ENCODE peak calls at places on chromosomes 7 and 10, in eight cellular contexts. P is natural killer cell, X is HCT116, H is PC-9, B is lower leg skin, F is endothelial cell, J is esophagus squamous epithelium, W is Peyer's patch. K is an unnamed sample.

GRCh38 chr7:112202819-112203218 is 3.4 kb downstream of the DOCK4 start:
- DNase-seq in W (peak), J (no peak), P (no peak), F (no peak), X (no peak), H (no peak), B (no peak), K (peak)

GRCh38 chr10:13206546-13207443 is 27.4 kb downstream of the UCMA start:
- DNase-seq in F (peak), J (no peak), X (peak), W (no peak), P (no peak), H (no peak), B (no peak), K (no peak)

GRCh38 chr7:64187408-64187807 is 19.6 kb upstream of the ZNF735 start:
- DNase-seq in H (no peak), B (no peak), W (no peak), X (no peak), F (no peak), J (no peak), P (no peak), K (no peak)

GRCh38 chr7:132080467-132080866 is 495.8 kb downstream of the PLXNA4 start:
- DNase-seq in W (peak), P (no peak), X (no peak), F (no peak), H (no peak), J (no peak), B (no peak), K (no peak)

GRCh38 chr7:137539111-137539715 is 195.7 kb upstream of the PTN start:
- DNase-seq in P (no peak), J (no peak), W (no peak), H (peak), X (no peak), F (no peak), B (no peak), K (no peak)

GRCh38 chr7:79548616-79549206 is 95.2 kb upstream of the MAGI2 start:
- DNase-seq in J (no peak), P (no peak), X (no peak), W (no peak), F (no peak), B (no peak), H (no peak), K (no peak)

GRCh38 chr10:101226506-101226887 is 2.8 kb downstream of the LBX1 start:
- DNase-seq in X (no peak), J (no peak), P (no peak), W (no peak), B (no peak), F (no peak), H (no peak), K (no peak)

GRCh38 chr10:50540069-50540825 is 83.5 kb downstream of the SGMS1 start:
- DNase-seq in X (no peak), P (no peak), F (no peak), B (no peak), J (no peak), W (no peak), H (no peak), K (no peak)

GRCh38 chr7:54339074-54339473 is 203.1 kb upstream of the VSTM2A start:
- DNase-seq in P (no peak), X (no peak), J (no peak), W (no peak), B (no peak), H (no peak), F (no peak), K (no peak)

GRCh38 chr10:78255796-78256638 is 222.4 kb downstream of the RPS24 start:
- DNase-seq in X (peak), F (no peak), B (peak), J (no peak), W (no peak), H (peak), P (no peak), K (peak)

GRCh38 chr10:11546581-11546980 is 64.9 kb downstream of the USP6NL start:
- DNase-seq in X (no peak), B (no peak), W (no peak), P (no peak), F (no peak), H (no peak), J (no peak), K (no peak)

GRCh38 chr10:68700193-68700592 is 20.8 kb upstream of the CCAR1 start:
- DNase-seq in X (no peak), W (no peak), P (no peak), F (no peak), B (no peak), J (no peak), H (no peak), K (no peak)

GRCh38 chr7:98420966-98421612 is 20.2 kb upstream of the BAIAP2L1 start:
- DNase-seq in H (peak), B (no peak), J (no peak), P (peak), W (peak), F (peak), X (peak), K (peak)

GRCh38 chr7:101681170-101682007 is 52.3 kb upstream of the MYL10 start:
- DNase-seq in F (no peak), B (peak), X (peak), W (no peak), P (no peak), J (no peak), H (peak), K (peak)

GRCh38 chr7:70416611-70417010 is 715.3 kb upstream of the GALNT17 start:
- DNase-seq in X (no peak), B (no peak), W (no peak), F (no peak), J (no peak), H (no peak), P (no peak), K (no peak)

GRCh38 chr7:70414368-70414767 is 717.6 kb upstream of the GALNT17 start:
- DNase-seq in P (no peak), B (no peak), F (no peak), W (no peak), X (no peak), H (no peak), J (no peak), K (no peak)

GRCh38 chr7:70417061-70417655 is 714.8 kb upstream of the GALNT17 start:
- DNase-seq in P (no peak), H (no peak), F (no peak), B (peak), J (no peak), W (no peak), X (no peak), K (no peak)

GRCh38 chr7:70419816-70420215 is 712.1 kb upstream of the GALNT17 start:
- DNase-seq in X (no peak), W (no peak), F (no peak), J (no peak), B (no peak), H (no peak), P (no peak), K (no peak)

DNA sequence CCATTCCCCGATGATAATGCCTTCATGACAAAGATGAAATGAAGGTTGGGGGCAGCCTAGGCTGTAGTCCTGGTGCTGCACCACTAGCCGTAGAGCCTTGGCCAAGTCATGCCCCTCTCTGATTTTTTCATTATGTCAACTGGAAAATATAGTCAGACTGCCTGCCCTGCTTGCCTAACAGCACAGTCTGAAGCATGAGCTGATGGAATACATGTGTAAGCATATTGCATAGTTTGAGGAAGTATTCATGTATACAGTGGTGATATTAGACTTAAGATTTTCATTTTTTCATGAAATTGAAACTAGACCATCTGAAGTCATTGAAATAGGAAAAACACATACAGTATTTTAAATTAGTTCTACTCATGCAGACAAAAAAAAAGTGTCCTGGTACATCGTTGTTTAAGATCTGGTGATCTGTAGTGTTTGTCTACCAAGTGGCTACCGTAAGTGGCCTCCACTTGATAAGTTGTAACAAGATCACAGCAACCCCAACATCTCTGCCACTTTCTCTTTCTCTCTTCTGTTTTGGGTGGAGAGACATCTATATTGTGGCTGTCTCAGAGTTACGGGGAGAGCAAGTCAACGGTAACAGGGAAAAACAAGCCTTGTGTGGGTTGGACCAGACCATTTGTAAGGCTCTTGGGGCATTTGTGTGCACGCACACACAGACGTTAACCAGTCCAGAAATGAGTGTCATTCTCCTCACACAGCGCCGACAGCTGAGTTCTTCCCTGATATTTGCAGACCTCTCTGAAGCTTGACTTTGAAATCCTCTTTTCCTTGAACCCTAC is 716.6 kb upstream of the GALNT17 start:
- DNase-seq in J (no peak), F (no peak), H (no peak), P (no peak), X (no peak), B (no peak), W (no peak), K (no peak)
- TF ChIP-seq CTCF in J (no peak), F (no peak), H (no peak), P (no peak), X (no peak), B (no peak), W (no peak), K (no peak)

GRCh38 chr7:105057472-105057871 is 43.5 kb downstream of the KMT2E start:
- DNase-seq in P (no peak), W (no peak), X (no peak), H (no peak), J (no peak), F (no peak), B (no peak), K (no peak)
- TF ChIP-seq CTCF in P (no peak), W (no peak), X (no peak), H (no peak), J (no peak), F (no peak), B (no peak), K (no peak)

DNA sequence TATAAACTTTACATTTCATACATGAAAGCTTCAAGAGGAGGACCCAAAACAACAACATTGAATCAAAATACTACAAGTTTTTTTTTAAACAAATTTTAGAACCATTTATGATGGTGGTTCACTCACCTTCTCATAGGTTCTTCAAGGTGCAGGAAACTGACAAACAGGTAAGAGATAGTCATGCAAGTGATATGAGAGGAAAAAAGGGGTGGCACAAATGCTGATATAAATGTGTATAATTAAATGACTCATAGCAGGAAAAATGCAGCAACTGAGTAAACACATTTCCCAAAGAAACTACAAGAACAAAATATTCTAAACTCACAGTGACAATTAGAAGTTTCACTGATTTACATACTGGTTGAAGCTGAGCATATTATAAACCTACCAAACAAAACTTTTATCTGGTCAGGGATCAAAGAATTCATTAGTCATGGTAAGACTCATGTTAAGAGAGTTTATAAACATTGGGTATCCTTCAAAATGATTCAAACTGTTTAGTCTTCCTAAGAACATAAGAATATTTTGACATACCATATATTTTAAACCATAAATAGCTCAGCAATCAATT is 14.1 kb downstream of the ZWINT start:
- DNase-seq in J (no peak), H (no peak), W (no peak), P (no peak), F (no peak), B (no peak), X (no peak), K (no peak)
- TF ChIP-seq CTCF in J (no peak), H (no peak), W (no peak), P (no peak), F (no peak), B (no peak), X (no peak), K (no peak)

GRCh38 chr10:88693392-88694020 is 12.5 kb upstream of the LIPK start:
- DNase-seq in B (no peak), F (no peak), X (no peak), H (no peak), J (no peak), P (no peak), W (no peak), K (no peak)

GRCh38 chr10:88689366-88689765 is 16.7 kb upstream of the LIPK start:
- DNase-seq in B (no peak), W (no peak), J (no peak), H (no peak), X (no peak), F (no peak), P (no peak), K (no peak)

GRCh38 chr10:88682491-88682890 is 18.2 kb downstream of the LIPF start:
- DNase-seq in J (no peak), B (no peak), P (no peak), W (no peak), H (no peak), X (no peak), F (no peak), K (no peak)

DNA sequence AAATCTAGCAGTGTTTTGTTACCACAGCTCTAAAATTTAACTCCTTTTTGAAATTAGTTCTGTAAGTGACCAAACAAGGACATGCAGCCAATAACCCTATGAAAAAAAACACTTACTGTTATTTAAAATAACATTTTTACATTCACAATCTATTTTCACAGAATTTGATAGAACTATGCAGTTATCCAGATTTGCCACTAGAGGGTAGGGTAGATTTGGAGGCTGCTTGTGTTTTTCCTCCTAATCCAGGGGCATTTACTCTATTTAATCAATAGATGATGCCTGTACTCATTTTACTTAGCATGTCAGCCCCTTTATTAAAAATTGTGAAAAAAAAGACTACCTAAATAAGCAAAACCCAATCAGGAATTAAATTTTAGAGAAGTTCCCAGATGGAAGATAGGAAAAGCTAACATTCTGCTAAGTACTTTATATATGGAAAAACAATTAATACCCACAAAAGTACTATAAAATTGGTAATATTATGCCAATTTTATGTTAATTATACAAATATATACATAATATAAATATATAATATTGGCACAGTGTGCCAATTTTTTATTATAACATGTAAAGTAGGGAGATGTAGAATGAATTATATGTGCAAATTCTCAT is 18.1 kb upstream of the LIPK start:
- DNase-seq in P (no peak), X (peak), J (no peak), W (no peak), B (no peak), F (no peak), H (no peak), K (no peak)
- TF ChIP-seq CTCF in P (peak), X (peak), J (peak), W (peak), B (no peak), F (peak), H (peak), K (peak)

GRCh38 chr7:75967573-75967997 is 26.8 kb downstream of the TMEM120A start:
- DNase-seq in X (no peak), P (no peak), W (no peak), J (no peak), B (no peak), H (no peak), F (peak), K (no peak)
- TF ChIP-seq CTCF in X (no peak), P (no peak), W (no peak), J (no peak), B (no peak), H (no peak), F (no peak), K (no peak)

GRCh38 chr10:43255644-43256431 is 11.0 kb downstream of the RASGEF1A start:
- DNase-seq in B (peak), P (peak), H (no peak), J (no peak), F (peak), X (peak), W (peak), K (no peak)
- TF ChIP-seq CTCF in B (no peak), P (peak), H (peak), J (no peak), F (peak), X (peak), W (no peak), K (peak)

GRCh38 chr7:142909921-142910521 is 23.5 kb downstream of the TRPV5 start:
- DNase-seq in J (no peak), F (no peak), W (no peak), H (no peak), X (no peak), B (no peak), P (no peak), K (no peak)
- TF ChIP-seq CTCF in J (no peak), F (no peak), W (no peak), H (no peak), X (no peak), B (no peak), P (no peak), K (no peak)

GRCh38 chr7:119175916-119176627 is 951.6 kb downstream of the ANKRD7 start:
- DNase-seq in P (no peak), W (peak), X (peak), F (peak), H (peak), B (no peak), J (no peak), K (no peak)
- TF ChIP-seq CTCF in P (no peak), W (no peak), X (peak), F (peak), H (peak), B (no peak), J (peak), K (peak)

DNA sequence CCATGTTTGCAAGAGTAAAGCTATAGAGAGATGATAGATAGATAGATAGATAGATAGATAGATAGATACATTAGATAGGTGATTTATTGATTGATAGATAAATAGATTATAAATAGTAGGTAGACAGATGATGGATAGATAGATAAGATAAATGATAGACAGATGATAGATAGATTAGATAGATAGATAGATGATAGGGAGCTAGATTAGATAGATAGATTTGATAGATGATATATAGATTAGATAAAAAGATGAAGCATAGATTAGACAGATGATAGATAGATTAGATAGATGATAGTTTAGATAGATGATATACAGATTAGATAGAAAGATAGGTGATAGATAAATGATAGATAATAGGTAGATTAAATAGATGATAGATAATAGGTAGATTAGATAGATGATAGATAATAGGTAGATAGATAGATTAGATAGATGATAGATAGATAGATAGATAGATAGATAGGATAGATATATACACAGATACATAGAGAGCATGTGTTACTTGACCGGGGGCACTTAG is 243.3 kb upstream of the FOXK1 start:
- DNase-seq in F (no peak), H (no peak), J (no peak), B (no peak), W (no peak), X (no peak), P (no peak), K (no peak)
- TF ChIP-seq CTCF in F (no peak), H (no peak), J (no peak), B (no peak), W (no peak), X (no peak), P (no peak), K (no peak)

DNA sequence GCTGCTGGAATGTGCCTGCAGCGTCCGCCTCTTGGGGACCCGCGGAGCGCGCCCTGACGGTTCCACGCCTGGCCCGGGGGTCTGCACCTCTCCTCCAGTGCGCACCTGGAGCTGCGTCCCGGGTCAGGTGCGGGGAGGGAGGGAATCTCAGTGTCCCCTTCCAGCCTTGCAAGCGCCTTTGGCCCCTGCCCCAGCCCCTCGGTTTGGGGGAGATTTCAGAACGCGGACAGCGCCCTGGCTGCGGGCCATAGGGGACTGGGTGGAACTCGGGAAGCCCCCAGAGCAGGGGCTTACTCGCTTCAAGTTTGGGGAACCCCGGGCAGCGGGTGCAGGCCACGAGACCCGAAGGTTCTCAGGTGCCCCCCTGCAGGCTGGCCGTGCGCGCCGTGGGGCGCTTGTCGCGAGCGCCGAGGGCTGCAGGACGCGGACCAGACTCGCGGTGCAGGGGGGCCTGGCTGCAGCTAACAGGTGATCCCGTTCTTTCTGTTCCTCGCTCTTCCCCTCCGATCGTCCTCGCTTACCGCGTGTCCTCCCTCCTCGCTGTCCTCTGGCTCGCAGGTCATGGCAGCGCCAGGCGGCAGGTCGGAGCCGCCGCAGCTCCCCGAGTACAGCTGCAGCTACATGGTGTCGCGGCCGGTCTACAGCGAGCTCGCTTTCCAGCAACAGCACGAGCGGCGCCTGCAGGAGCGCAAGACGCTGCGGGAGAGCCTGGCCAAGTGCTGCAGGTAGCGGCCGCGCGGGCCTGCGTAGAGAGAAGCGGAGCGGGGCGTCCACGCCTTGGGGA is 645 bp downstream of the SLC26A4 start:
- DNase-seq in X (no peak), B (no peak), P (no peak), H (peak), J (no peak), W (peak), F (peak), K (peak)
- TF ChIP-seq CTCF in X (no peak), B (no peak), P (no peak), H (no peak), J (no peak), W (no peak), F (no peak), K (no peak)